ENCODE peak calls at places on chromosomes 1 and 21, in five cellular contexts. C is OCI-LY7, X is omental fat pad, U is mucosa of descending colon, V is sigmoid colon. J is an unnamed sample.
A peak's percentile ranks its signal among the peaks of the same experiment; 100 is the strongest.

GRCh38 chr1:183432548-183432875 is 14.3 kb upstream of the NMNAT2 start:
- DNase-seq in C (no peak), X (no peak), U (peak; percentile 4), V (no peak), J (no peak)

GRCh38 chr21:45874716-45875415 is 106.7 kb upstream of the COL6A1 start:
- DNase-seq in C (no peak), X (peak; percentile 52), U (peak; percentile 44), V (peak; percentile 91), J (no peak)

GRCh38 chr1:209510063-209510462 is 73.5 kb upstream of the CAMK1G start:
- DNase-seq in C (no peak), X (no peak), U (no peak), V (no peak), J (no peak)

GRCh38 chr1:47710075-47711071 is 272.5 kb downstream of the FOXD2 start:
- DNase-seq in C (peak; percentile 38), X (peak; percentile 79), U (peak; percentile 90), V (peak; percentile 84), J (peak; percentile 95)

GRCh38 chr1:226630592-226630991 is 82.0 kb downstream of the STUM start:
- DNase-seq in C (no peak), X (no peak), U (no peak), V (no peak), J (no peak)

GRCh38 chr1:1591452-1591851 is 8.5 kb downstream of the FNDC10 start:
- DNase-seq in C (no peak), X (no peak), U (no peak), V (no peak), J (no peak)

GRCh38 chr1:201269900-201270410 is 13.4 kb upstream of the PKP1 start:
- DNase-seq in C (no peak), X (no peak), U (no peak), V (no peak), J (no peak)

GRCh38 chr1:49552101-49552500 is 471.7 kb downstream of the AGBL4 start:
- DNase-seq in C (no peak), X (no peak), U (no peak), V (no peak), J (no peak)

GRCh38 chr1:3501856-3502665 is 47.6 kb downstream of the ARHGEF16 start:
- DNase-seq in C (peak; percentile 40), X (peak; percentile 58), U (peak; percentile 57), V (peak; percentile 84), J (peak; percentile 82)

GRCh38 chr1:20087668-20088067 is 17.7 kb downstream of the PLA2G5 start:
- DNase-seq in C (peak; percentile 58), X (no peak), U (no peak), V (no peak), J (no peak)

GRCh38 chr1:94270801-94271203 is 33.4 kb upstream of the ARHGAP29 start:
- DNase-seq in C (no peak), X (no peak), U (no peak), V (no peak), J (no peak)

GRCh38 chr1:226985239-226985838 is 45.2 kb downstream of the COQ8A start:
- DNase-seq in C (no peak), X (no peak), U (no peak), V (peak; percentile 58), J (no peak)

GRCh38 chr1:177340601-177341067 is 169.9 kb downstream of the BRINP2 start:
- DNase-seq in C (no peak), X (no peak), U (no peak), V (no peak), J (no peak)

GRCh38 chr21:19343711-19344110 is 940.1 kb upstream of the TMPRSS15 start:
- DNase-seq in C (no peak), X (no peak), U (no peak), V (no peak), J (no peak)

GRCh38 chr1:184036517-184036949 is 995 bp downstream of the COLGALT2 start:
- DNase-seq in C (no peak), X (no peak), U (no peak), V (peak; percentile 68), J (peak; percentile 42)

GRCh38 chr1:224783006-224783651 is 146.3 kb upstream of the DNAH14 start:
- DNase-seq in C (peak; percentile 84), X (no peak), U (no peak), V (no peak), J (no peak)

GRCh38 chr1:26961826-26962225 is 1.6 kb upstream of the KDF1 start:
- DNase-seq in C (no peak), X (no peak), U (no peak), V (no peak), J (no peak)

GRCh38 chr1:208654241-208654640 is 410.1 kb upstream of the PLXNA2 start:
- DNase-seq in C (peak; percentile 1), X (no peak), U (peak; percentile 50), V (no peak), J (peak; percentile 14)

GRCh38 chr1:214538497-214538896 is 12.9 kb downstream of the PTPN14 start:
- DNase-seq in C (no peak), X (no peak), U (no peak), V (no peak), J (no peak)

GRCh38 chr1:42380617-42381423 is at the start of gene RIMKLA:
- DNase-seq in C (no peak), X (no peak), U (peak; percentile 63), V (peak; percentile 77), J (peak; percentile 95)

GRCh38 chr1:204464174-204464573 is 30.4 kb downstream of the PIK3C2B start:
- DNase-seq in C (no peak), X (no peak), U (no peak), V (no peak), J (no peak)

GRCh38 chr1:59879556-59879955 is 47.0 kb downstream of the CYP2J2 start:
- DNase-seq in C (peak; percentile 1), X (peak; percentile 57), U (peak; percentile 97), V (no peak), J (peak; percentile 32)

GRCh38 chr1:95916616-95917015 is 682.6 kb downstream of the RWDD3 start:
- DNase-seq in C (no peak), X (no peak), U (no peak), V (no peak), J (no peak)

GRCh38 chr1:42822833-42823392 is 5.7 kb upstream of the SVBP start:
- DNase-seq in C (no peak), X (no peak), U (no peak), V (no peak), J (no peak)

GRCh38 chr1:151542710-151543129 is 2.6 kb downstream of the TUFT1 start:
- DNase-seq in C (no peak), X (no peak), U (peak; percentile 35), V (no peak), J (no peak)

GRCh38 chr21:38145104-38145503 is 111.7 kb upstream of the KCNJ15 start:
- DNase-seq in C (no peak), X (no peak), U (no peak), V (no peak), J (no peak)

GRCh38 chr1:211517006-211517405 is 25.0 kb upstream of the RD3 start:
- DNase-seq in C (peak; percentile 62), X (no peak), U (peak; percentile 82), V (no peak), J (no peak)

DNA sequence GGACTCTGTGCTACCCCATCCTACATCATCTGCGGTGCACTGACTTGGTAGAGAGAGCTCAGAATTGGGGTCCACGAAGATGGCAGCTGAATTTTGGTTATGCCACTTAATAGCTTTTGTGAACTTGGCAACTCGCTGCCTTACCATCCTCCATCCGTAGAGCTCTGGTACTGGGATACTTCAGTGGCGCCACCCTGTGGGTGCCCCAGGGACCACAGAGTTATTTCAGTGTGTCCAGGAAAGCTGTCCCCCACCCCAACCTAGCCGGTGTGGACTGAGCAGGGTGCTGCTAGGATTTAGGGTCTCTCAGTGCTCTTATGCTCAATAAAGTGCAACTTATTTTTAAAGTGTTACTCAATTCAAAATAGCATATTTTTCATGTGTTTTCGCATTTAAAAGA is 9.0 kb upstream of the USF1 start:
- DNase-seq in C (no peak), X (no peak), U (no peak), V (no peak), J (no peak)
- TF ChIP-seq CTCF in C (peak; percentile 80), X (no peak), U (no peak), V (no peak), J (no peak)

GRCh38 chr1:31065310-31066217 is at the start of gene PUM1:
- DNase-seq in C (peak; percentile 98), X (peak; percentile 96), U (peak; percentile 99), V (peak; percentile 98), J (peak; percentile 96)
- TF ChIP-seq CTCF in C (no peak), X (no peak), U (no peak), V (no peak), J (no peak)

GRCh38 chr1:34590211-34590623 is 164.6 kb upstream of the GJB5 start:
- DNase-seq in C (no peak), X (no peak), U (no peak), V (no peak), J (no peak)

DNA sequence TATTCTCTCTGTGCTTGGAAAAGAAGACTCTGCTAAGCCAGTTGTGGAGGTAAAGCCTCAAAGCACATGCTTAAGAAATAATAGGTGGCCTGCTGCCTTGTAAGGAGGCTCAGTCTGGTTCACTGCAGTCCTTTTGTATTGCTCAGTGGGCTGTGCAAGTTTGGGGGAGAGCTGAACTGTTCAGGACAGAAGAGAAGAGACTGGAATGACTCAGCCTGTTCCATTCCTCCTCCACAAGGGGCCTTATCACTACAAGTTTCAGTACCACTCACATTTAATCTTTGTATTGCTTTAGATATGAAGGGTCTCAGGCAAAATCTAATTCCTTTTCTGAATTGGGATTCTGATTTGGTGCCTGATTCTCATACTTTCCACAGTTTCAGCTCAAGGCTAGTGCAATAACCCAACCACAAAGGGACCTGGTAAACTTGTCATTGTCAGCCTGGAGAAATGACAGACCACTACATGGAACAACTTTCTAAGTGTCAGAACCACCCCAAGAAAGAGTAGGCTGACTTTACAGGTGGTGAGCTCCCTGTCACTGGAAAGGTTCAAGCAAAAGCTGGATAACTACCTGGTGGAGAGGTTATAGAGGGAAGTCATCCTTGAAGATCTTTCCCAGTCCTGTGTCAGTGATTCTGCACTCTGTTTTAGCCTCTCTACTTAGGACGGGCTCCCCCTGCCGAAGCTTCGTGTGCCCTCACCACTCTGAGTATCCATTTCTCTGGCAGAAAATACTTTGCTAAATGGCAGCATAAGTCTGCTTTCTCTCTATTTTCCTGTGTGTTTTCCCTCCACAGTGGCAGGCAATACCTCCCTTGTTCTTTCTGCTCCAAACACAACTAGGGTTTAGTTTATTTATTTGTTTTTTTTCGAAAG is 162.9 kb upstream of the GJB5 start:
- DNase-seq in C (no peak), X (no peak), U (no peak), V (no peak), J (no peak)
- TF ChIP-seq CTCF in C (peak; percentile 36), X (no peak), U (no peak), V (no peak), J (no peak)

DNA sequence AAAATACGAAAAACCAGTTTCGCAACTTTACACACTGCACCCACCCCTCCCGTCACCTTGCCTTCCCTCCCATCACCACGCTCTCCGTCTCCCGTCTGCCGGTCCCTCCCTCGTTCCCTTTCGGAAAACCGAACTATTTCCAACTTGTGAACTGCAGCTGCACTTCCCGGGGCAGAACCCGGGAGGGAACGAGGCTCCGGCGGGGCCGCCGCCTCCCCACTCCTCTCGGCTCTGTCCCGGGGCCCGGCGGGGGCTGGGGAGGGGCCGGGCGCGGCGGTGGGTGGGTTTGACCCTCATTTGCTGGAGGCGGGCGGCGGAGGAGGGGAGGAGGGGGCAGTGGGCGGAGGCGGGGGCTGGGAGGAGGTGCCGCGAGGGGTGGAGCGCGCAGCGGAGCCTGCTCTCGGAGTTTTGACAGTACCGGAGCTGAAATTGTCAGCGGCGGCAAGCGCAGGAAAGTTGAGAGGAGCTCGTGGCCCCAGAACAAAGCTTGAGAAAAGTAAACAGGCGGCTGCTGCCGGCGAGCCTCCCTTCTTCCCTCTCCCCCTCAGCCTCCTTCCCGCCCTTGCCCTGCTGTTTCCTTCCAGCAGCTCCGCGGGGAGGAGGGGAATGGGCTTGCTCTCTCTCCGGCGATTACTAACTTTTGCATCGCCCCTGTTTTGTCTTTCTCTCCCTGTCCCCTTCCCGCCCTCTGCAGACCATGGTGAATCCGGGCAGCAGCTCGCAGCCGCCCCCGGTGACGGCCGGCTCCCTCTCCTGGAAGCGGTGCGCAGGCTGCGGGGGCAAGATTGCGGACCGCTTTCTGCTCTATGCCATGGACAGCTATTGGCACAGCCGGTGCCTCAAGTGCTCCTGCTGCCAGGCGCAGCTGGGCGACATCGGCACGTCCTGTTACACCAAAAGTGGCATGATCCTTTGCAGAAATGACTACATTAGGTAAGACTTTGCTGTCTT is 2.9 kb downstream of the LMO4 start:
- DNase-seq in C (no peak), X (peak; percentile 38), U (peak; percentile 80), V (peak; percentile 90), J (peak; percentile 77)
- TF ChIP-seq CTCF in C (peak; percentile 18), X (no peak), U (no peak), V (no peak), J (no peak)